ENCODE peak calls at places on chromosomes 4 and X, in four cellular contexts. Z, H, E and I are unnamed samples. For H3K4me1, the result is how much of the 10 kb centered on the place peaks cover.

GRCh38 chr4:23614284-23614892 is 275.5 kb downstream of the PPARGC1A start:
- DNase-seq in Z (no peak), H (peak), E (peak), I (no peak)

GRCh38 chr4:98662619-98663225 is 4.3 kb upstream of the TSPAN5 start:
- DNase-seq in Z (no peak), H (no peak), E (peak), I (no peak)

GRCh38 chr4:149008415-149009025 is 566.3 kb upstream of the NR3C2 start:
- DNase-seq in H (no peak), Z (no peak), E (peak), I (no peak)

GRCh38 chr4:116478343-116478742 is 607.0 kb downstream of the TRAM1L1 start:
- DNase-seq in Z (no peak), E (no peak), H (no peak), I (no peak)

GRCh38 chr4:962231-963208 is 10.8 kb downstream of the DGKQ start:
- DNase-seq in Z (no peak), E (peak), H (no peak), I (no peak)

GRCh38 chr4:159764343-159764952 is 661.6 kb downstream of the RAPGEF2 start:
- DNase-seq in H (peak), Z (no peak), E (peak), I (no peak)

GRCh38 chr4:71184195-71184781 is 154.5 kb upstream of the SLC4A4 start:
- DNase-seq in Z (peak), E (peak), H (peak), I (no peak)

GRCh38 chr4:69617083-69617694 is 22.3 kb downstream of the UGT2A2 start:
- DNase-seq in E (no peak), H (peak), Z (no peak), I (no peak)

GRCh38 chrX:15416133-15416993 is 32.1 kb upstream of the VEGFD start:
- DNase-seq in H (no peak), Z (no peak), E (peak), I (no peak)

GRCh38 chr4:184344899-184345572 is 127.4 kb upstream of the ENPP6 start:
- DNase-seq in H (no peak), Z (no peak), E (peak), I (peak)

GRCh38 chr4:73705056-73705432 is 35.3 kb upstream of the CXCL8 start:
- DNase-seq in E (peak), Z (no peak), H (no peak), I (no peak)

GRCh38 chr4:127400736-127401346 is 231.9 kb upstream of the INTU start:
- DNase-seq in H (peak), E (peak), Z (peak), I (peak)

GRCh38 chr4:183504930-183505555 is at the start of gene ING2:
- DNase-seq in H (peak), Z (no peak), E (no peak), I (no peak)

GRCh38 chr4:38266616-38267015 is 306.4 kb downstream of the PTTG2 start:
- DNase-seq in H (no peak), E (no peak), Z (no peak), I (no peak)

GRCh38 chr4:154560824-154561231 is 2.0 kb upstream of the FGB start:
- DNase-seq in E (no peak), Z (no peak), H (no peak), I (no peak)

GRCh38 chrX:150060406-150060805 is 122.1 kb upstream of the EOLA2 start:
- DNase-seq in H (no peak), Z (no peak), E (no peak), I (no peak)

GRCh38 chr4:6825403-6825802 is 42.9 kb downstream of the KIAA0232 start:
- DNase-seq in Z (no peak), E (no peak), H (no peak), I (no peak)

GRCh38 chr4:7096264-7096663 is 28.4 kb upstream of the GRPEL1 start:
- DNase-seq in H (no peak), Z (no peak), E (no peak), I (no peak)

GRCh38 chr4:10161840-10162239 is 45.2 kb upstream of the WDR1 start:
- DNase-seq in E (no peak), H (no peak), Z (no peak), I (no peak)

GRCh38 chr4:15003891-15004700 is 1.8 kb downstream of the CPEB2 start:
- DNase-seq in H (no peak), E (peak), Z (peak), I (peak)

GRCh38 chr4:54781771-54782170 is 124.0 kb downstream of the KIT start:
- DNase-seq in H (no peak), E (no peak), Z (peak), I (peak)

GRCh38 chrX:41090568-41091238 is 5.5 kb downstream of the USP9X start:
- DNase-seq in Z (no peak), H (no peak), E (no peak), I (no peak)

GRCh38 chr4:7193040-7193958 is 961 bp downstream of the SORCS2 start:
- DNase-seq in Z (no peak), E (peak), H (no peak), I (peak)

GRCh38 chrX:154818916-154819770 is 13.9 kb upstream of the MPP1 start:
- DNase-seq in E (no peak), H (no peak), Z (no peak), I (no peak)

GRCh38 chr4:35300996-35301774 is 943.1 kb downstream of the ARAP2 start:
- DNase-seq in Z (no peak), H (no peak), E (peak), I (no peak)

GRCh38 chrX:554271-554670 is 76.3 kb upstream of the SHOX start:
- DNase-seq in Z (no peak), H (no peak), E (no peak), I (no peak)

GRCh38 chr4:152415980-152416379 is 119.9 kb downstream of the FBXW7 start:
- DNase-seq in H (no peak), E (no peak), Z (no peak), I (no peak)

GRCh38 chrX:154541896-154542722 is 4.5 kb downstream of the G6PD start:
- DNase-seq in E (no peak), H (peak), Z (peak), I (peak)

GRCh38 chr4:8307126-8307525 is 37.6 kb downstream of the HTRA3 start:
- DNase-seq in Z (peak), E (peak), H (no peak), I (peak)
- H3K4me1 ChIP-seq in Z (under half), E (under half), H (under half), I (under half)

GRCh38 chrX:2485460-2485753 is 15.4 kb downstream of the DHRSX start:
- DNase-seq in Z (no peak), E (no peak), H (no peak), I (no peak)
- H3K4me1 ChIP-seq in Z (under half), E (under half), H (under half), I (under half)

DNA sequence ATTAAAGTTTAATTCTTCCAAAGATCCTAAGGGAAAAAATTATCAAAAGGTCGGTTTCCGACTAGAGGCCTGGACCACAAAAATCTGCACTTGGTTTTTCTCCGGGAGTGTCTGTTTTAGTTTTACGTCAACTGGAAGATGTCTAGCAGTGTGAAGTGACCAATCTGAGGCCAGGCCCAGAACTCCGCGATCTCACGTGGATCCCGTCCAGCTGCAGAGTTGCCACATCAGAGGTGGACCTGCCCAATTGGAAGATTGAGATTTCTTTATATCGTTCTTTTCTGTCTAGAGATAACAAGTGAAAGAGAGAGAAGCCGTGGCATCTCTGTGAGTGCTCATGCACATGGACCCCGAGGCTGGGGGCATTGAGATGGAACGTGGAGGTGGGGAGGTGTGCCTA is 115.8 kb downstream of the AFF1 start:
- DNase-seq in E (no peak), Z (no peak), H (no peak), I (no peak)
- H3K4me1 ChIP-seq in E (under half), Z (under half), H (under half), I (half or more)

GRCh38 chr4:4491396-4491893 is 50.4 kb downstream of the STX18 start:
- DNase-seq in Z (no peak), H (no peak), E (no peak), I (no peak)
- H3K4me1 ChIP-seq in Z (under half), H (under half), E (under half), I (under half)

GRCh38 chrX:134547047-134547679 is 87.2 kb downstream of the HPRT1 start:
- DNase-seq in E (no peak), H (peak), Z (no peak), I (no peak)

GRCh38 chrX:134544189-134544588 is 84.2 kb downstream of the HPRT1 start:
- DNase-seq in Z (no peak), H (no peak), E (no peak), I (no peak)

GRCh38 chrX:134546187-134546586 is 86.2 kb downstream of the HPRT1 start:
- DNase-seq in H (no peak), E (peak), Z (no peak), I (no peak)

GRCh38 chrX:134544614-134545255 is 84.8 kb downstream of the HPRT1 start:
- DNase-seq in E (peak), Z (no peak), H (no peak), I (no peak)

GRCh38 chrX:134545524-134545923 is 85.6 kb downstream of the HPRT1 start:
- DNase-seq in E (peak), H (no peak), Z (no peak), I (no peak)
- H3K4me1 ChIP-seq in E (under half), H (half or more), Z (under half), I (under half)

GRCh38 chr4:76215120-76215519 is 1.5 kb upstream of the SCARB2 start:
- DNase-seq in E (no peak), Z (no peak), H (no peak), I (no peak)
- H3K4me1 ChIP-seq in E (under half), Z (under half), H (under half), I (half or more)

GRCh38 chrX:2699959-2700358 is 8.9 kb downstream of the CD99 start:
- DNase-seq in Z (no peak), H (no peak), E (no peak), I (no peak)

GRCh38 chrX:2701600-2701999 is 10.5 kb downstream of the CD99 start:
- DNase-seq in Z (no peak), E (no peak), H (no peak), I (peak)

GRCh38 chrX:2697741-2698294 is 6.7 kb downstream of the CD99 start:
- DNase-seq in Z (no peak), H (no peak), E (no peak), I (no peak)

GRCh38 chrX:2698604-2699003 is 7.5 kb downstream of the CD99 start:
- DNase-seq in Z (no peak), E (no peak), H (no peak), I (no peak)

DNA sequence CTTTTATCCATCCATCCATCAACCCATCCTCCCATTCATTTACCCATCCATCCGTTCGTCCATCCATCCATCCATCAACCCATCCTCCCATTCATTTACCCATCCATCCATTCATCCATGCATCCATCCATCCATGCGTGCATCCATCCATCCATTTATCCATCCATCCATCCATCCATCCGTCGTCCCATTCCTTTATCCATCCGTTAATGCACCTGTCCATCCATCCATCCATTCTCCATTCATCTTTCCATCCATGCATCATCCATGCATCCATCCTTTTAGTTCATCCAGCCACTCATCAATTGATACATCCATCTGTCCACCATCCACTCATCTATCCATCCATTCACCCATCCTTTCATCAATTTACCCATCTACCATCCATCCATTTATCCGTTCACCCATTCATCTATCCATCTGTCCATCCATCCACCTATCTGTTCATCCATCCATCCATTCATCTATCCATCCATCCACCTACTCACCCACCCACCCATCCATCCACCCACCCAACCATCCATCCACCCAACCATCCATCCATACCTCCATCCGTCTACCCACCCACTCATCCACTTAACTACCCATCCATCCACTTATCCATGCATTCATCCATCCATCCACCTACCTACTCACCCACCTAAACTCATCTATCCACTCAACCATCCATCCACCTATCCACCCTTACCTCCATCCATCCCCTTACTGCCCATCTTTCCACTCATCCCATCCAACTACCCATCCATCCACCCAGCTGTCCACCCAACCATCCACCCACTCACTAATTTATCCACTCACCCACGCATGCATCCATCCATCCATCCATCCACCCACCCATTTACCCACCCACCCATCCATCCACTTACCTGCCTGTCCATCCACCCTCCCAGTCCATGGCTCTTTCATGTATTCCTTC is 9.6 kb downstream of the CD99 start:
- DNase-seq in E (no peak), H (no peak), Z (no peak), I (no peak)
- H3K4me1 ChIP-seq in E (under half), H (under half), Z (under half), I (half or more)